ENCODE peak calls at places on chromosomes 7 and 10, in ten cellular contexts. P is NCI-H187, V is endothelial cell, W is nephron progenitor cell, O is progenitor cell of endocrine pancreas, I is OCI-LY7, M is NCI-H2029 treated with DMSO at 0.1 percent for 48 hours, J is midbrain, Y is foreskin fibroblast, X is GM20000. H is an unnamed sample.

GRCh38 chr10:13233358-13233757 is 816 bp downstream of the UCMA start:
- DNase-seq in P (no peak), V (no peak), W (no peak), O (no peak), I (no peak), M (no peak), J (no peak), Y (no peak), X (no peak), H (no peak)

GRCh38 chr7:33127085-33127484 is 2.3 kb upstream of the BBS9 start:
- DNase-seq in P (no peak), V (no peak), W (no peak), O (no peak), I (no peak), M (no peak), J (no peak), Y (no peak), X (no peak), H (no peak)

GRCh38 chr10:102395677-102396197 is at the start of gene NFKB2:
- DNase-seq in P (no peak), V (no peak), W (no peak), O (no peak), I (peak), M (no peak), J (no peak), Y (no peak), X (peak), H (no peak)

GRCh38 chr7:82166666-82167065 is 276.9 kb downstream of the CACNA2D1 start:
- DNase-seq in P (no peak), V (no peak), W (no peak), O (no peak), I (no peak), M (peak), J (peak), Y (no peak), X (no peak), H (no peak)

GRCh38 chr10:1048349-1048731 is 579 bp downstream of the IDI1 start:
- DNase-seq in P (no peak), V (no peak), W (no peak), O (no peak), I (no peak), M (no peak), J (peak), Y (no peak), X (no peak), H (no peak)

GRCh38 chr7:102993532-102994029 is 80.8 kb downstream of the LRRC17 start:
- DNase-seq in P (no peak), V (no peak), W (no peak), O (no peak), I (no peak), M (no peak), J (no peak), Y (peak), X (no peak), H (no peak)

GRCh38 chr7:10212664-10213063 is 761.0 kb upstream of the PHF14 start:
- DNase-seq in P (no peak), V (no peak), W (no peak), O (no peak), I (no peak), M (no peak), J (no peak), Y (no peak), X (no peak), H (no peak)

GRCh38 chr7:57403601-57404342 is 46.2 kb upstream of the ZNF716 start:
- DNase-seq in P (no peak), V (no peak), W (no peak), O (no peak), I (no peak), M (no peak), J (peak), Y (no peak), X (no peak), H (no peak)

GRCh38 chr7:131254211-131254610 is 73.5 kb upstream of the MKLN1 start:
- DNase-seq in P (no peak), V (no peak), W (no peak), O (no peak), I (no peak), M (no peak), J (no peak), Y (no peak), X (no peak), H (no peak)

GRCh38 chr7:77655836-77656455 is 40.3 kb upstream of the RSBN1L start:
- DNase-seq in P (no peak), V (no peak), W (no peak), O (no peak), I (no peak), M (no peak), J (no peak), Y (no peak), X (no peak), H (no peak)

GRCh38 chr7:157479326-157479725 is 142.5 kb downstream of the DNAJB6 start:
- DNase-seq in P (no peak), V (no peak), W (no peak), O (no peak), I (no peak), M (no peak), J (no peak), Y (no peak), X (no peak), H (peak)

GRCh38 chr10:103042129-103042528 is 124.0 kb downstream of the CNNM2 start:
- DNase-seq in P (peak), V (no peak), W (no peak), O (no peak), I (no peak), M (no peak), J (no peak), Y (no peak), X (no peak), H (no peak)

GRCh38 chr10:5947471-5948207 is 29.7 kb downstream of the IL15RA start:
- DNase-seq in P (no peak), V (no peak), W (no peak), O (no peak), I (no peak), M (no peak), J (no peak), Y (no peak), X (no peak), H (no peak)

GRCh38 chr7:143906176-143906575 is 4.2 kb upstream of the TCAF1 start:
- DNase-seq in P (no peak), V (no peak), W (no peak), O (no peak), I (no peak), M (no peak), J (no peak), Y (no peak), X (no peak), H (no peak)

GRCh38 chr7:28595081-28595480 is 182.8 kb downstream of the CREB5 start:
- DNase-seq in P (no peak), V (no peak), W (no peak), O (no peak), I (no peak), M (no peak), J (no peak), Y (no peak), X (no peak), H (no peak)

GRCh38 chr7:1103009-1103788 is 15.3 kb downstream of the GPER1 start:
- DNase-seq in P (no peak), V (no peak), W (no peak), O (no peak), I (no peak), M (no peak), J (no peak), Y (no peak), X (peak), H (no peak)

GRCh38 chr7:80154656-80155325 is 20.2 kb downstream of the GNAI1 start:
- DNase-seq in P (no peak), V (no peak), W (no peak), O (no peak), I (no peak), M (no peak), J (no peak), Y (peak), X (no peak), H (no peak)

GRCh38 chr10:43194266-43194665 is 56.0 kb downstream of the CSGALNACT2 start:
- DNase-seq in P (no peak), V (no peak), W (no peak), O (no peak), I (no peak), M (no peak), J (no peak), Y (no peak), X (no peak), H (no peak)

GRCh38 chr10:45457487-45457886 is 83.5 kb downstream of the ALOX5 start:
- DNase-seq in P (no peak), V (no peak), W (no peak), O (no peak), I (no peak), M (no peak), J (no peak), Y (no peak), X (no peak), H (no peak)

GRCh38 chr7:26100940-26101339 is 51.1 kb upstream of the NFE2L3 start:
- DNase-seq in P (no peak), V (no peak), W (peak), O (no peak), I (peak), M (no peak), J (peak), Y (no peak), X (no peak), H (no peak)

GRCh38 chr7:122762071-122762470 is 59.3 kb upstream of the RNF148 start:
- DNase-seq in P (no peak), V (no peak), W (no peak), O (no peak), I (no peak), M (no peak), J (no peak), Y (no peak), X (no peak), H (no peak)

GRCh38 chr10:87915989-87916388 is 52.6 kb downstream of the PTEN start:
- DNase-seq in P (no peak), V (no peak), W (no peak), O (no peak), I (no peak), M (no peak), J (no peak), Y (no peak), X (no peak), H (no peak)

GRCh38 chr7:24611130-24611529 is 37.9 kb downstream of the PALS2 start:
- DNase-seq in P (no peak), V (no peak), W (no peak), O (no peak), I (peak), M (no peak), J (no peak), Y (no peak), X (no peak), H (no peak)

GRCh38 chr10:95476482-95477174 is 84.5 kb downstream of the SORBS1 start:
- DNase-seq in P (no peak), V (no peak), W (no peak), O (no peak), I (no peak), M (no peak), J (peak), Y (no peak), X (no peak), H (no peak)

GRCh38 chr10:132011027-132011426 is 29.3 kb upstream of the BNIP3 start:
- DNase-seq in P (no peak), V (no peak), W (no peak), O (no peak), I (no peak), M (no peak), J (peak), Y (no peak), X (no peak), H (no peak)

GRCh38 chr10:100509241-100509640 is 10.4 kb downstream of the SEC31B start:
- DNase-seq in P (no peak), V (no peak), W (no peak), O (no peak), I (no peak), M (no peak), J (no peak), Y (no peak), X (no peak), H (no peak)

GRCh38 chr7:135527025-135527424 is 17.1 kb upstream of the CNOT4 start:
- DNase-seq in P (no peak), V (no peak), W (no peak), O (no peak), I (no peak), M (no peak), J (no peak), Y (no peak), X (no peak), H (no peak)

GRCh38 chr10:122490268-122490667 is 28.9 kb downstream of the HTRA1 start:
- DNase-seq in P (no peak), V (no peak), W (no peak), O (no peak), I (no peak), M (no peak), J (no peak), Y (peak), X (no peak), H (no peak)

GRCh38 chr10:123669901-123670300 is 3.7 kb downstream of the GPR26 start:
- DNase-seq in P (no peak), V (no peak), W (no peak), O (no peak), I (no peak), M (no peak), J (no peak), Y (peak), X (no peak), H (no peak)

GRCh38 chr10:110414563-110415309 is 83.0 kb upstream of the DUSP5 start:
- DNase-seq in P (no peak), V (no peak), W (no peak), O (no peak), I (peak), M (no peak), J (no peak), Y (no peak), X (peak), H (no peak)

GRCh38 chr10:70160798-70161197 is 9.5 kb downstream of the SAR1A start:
- DNase-seq in P (no peak), V (no peak), W (no peak), O (no peak), I (no peak), M (no peak), J (no peak), Y (no peak), X (no peak), H (no peak)

GRCh38 chr7:90111-91063 is 102.0 kb upstream of the FAM20C start:
- DNase-seq in P (no peak), V (no peak), W (no peak), O (no peak), I (no peak), M (no peak), J (no peak), Y (peak), X (no peak), H (no peak)